ENCODE peak calls at places on chromosome 14, in eight cellular contexts. One of them, this sample, is unnamed.

GRCh38 chr14:85529803-85530574 is at the start of gene FLRT2:
- DNase-seq in left lung: peak; percentile 68
- DNase-seq in stimulated activated CD4-positive, alpha-beta T cell treated with anti-CD3 and anti-CD28 coated beads, Interleukin-4, amount 100 ng/mL, for 48 hours: no peak
- DNase-seq in heart right ventricle: peak; percentile 42
- DNase-seq in NCI-H187: no peak
- DNase-seq in A172: peak; percentile 52
- DNase-seq in skeletal muscle cell: no peak
- DNase-seq in AG04450: no peak
- DNase-seq in this sample: peak; percentile 72

GRCh38 chr14:51395361-51395849 is 155.4 kb downstream of the TMX1 start:
- DNase-seq in left lung: no peak
- DNase-seq in stimulated activated CD4-positive, alpha-beta T cell treated with anti-CD3 and anti-CD28 coated beads, Interleukin-4, amount 100 ng/mL, for 48 hours: no peak
- DNase-seq in heart right ventricle: peak; percentile 44
- DNase-seq in NCI-H187: no peak
- DNase-seq in A172: peak; percentile 46
- DNase-seq in skeletal muscle cell: peak; percentile 84
- DNase-seq in AG04450: peak; percentile 82
- DNase-seq in this sample: no peak

GRCh38 chr14:73457935-73458218 is 469 bp downstream of the NUMB start:
- DNase-seq in left lung: peak; percentile 60
- DNase-seq in stimulated activated CD4-positive, alpha-beta T cell treated with anti-CD3 and anti-CD28 coated beads, Interleukin-4, amount 100 ng/mL, for 48 hours: no peak
- DNase-seq in heart right ventricle: peak; percentile 49
- DNase-seq in NCI-H187: no peak
- DNase-seq in A172: peak; percentile 22
- DNase-seq in skeletal muscle cell: no peak
- DNase-seq in AG04450: no peak
- DNase-seq in this sample: peak; percentile 77

GRCh38 chr14:29098625-29099024 is 332.0 kb downstream of the FOXG1 start:
- DNase-seq in left lung: no peak
- DNase-seq in stimulated activated CD4-positive, alpha-beta T cell treated with anti-CD3 and anti-CD28 coated beads, Interleukin-4, amount 100 ng/mL, for 48 hours: no peak
- DNase-seq in heart right ventricle: no peak
- DNase-seq in NCI-H187: no peak
- DNase-seq in A172: no peak
- DNase-seq in skeletal muscle cell: no peak
- DNase-seq in AG04450: no peak
- DNase-seq in this sample: no peak

GRCh38 chr14:60756847-60757246 is 22.3 kb downstream of the MNAT1 start:
- DNase-seq in left lung: no peak
- DNase-seq in stimulated activated CD4-positive, alpha-beta T cell treated with anti-CD3 and anti-CD28 coated beads, Interleukin-4, amount 100 ng/mL, for 48 hours: no peak
- DNase-seq in heart right ventricle: no peak
- DNase-seq in NCI-H187: no peak
- DNase-seq in A172: no peak
- DNase-seq in skeletal muscle cell: peak; percentile 56
- DNase-seq in AG04450: no peak
- DNase-seq in this sample: no peak

GRCh38 chr14:61257469-61258057 is 23.6 kb downstream of the TMEM30B start:
- DNase-seq in left lung: no peak
- DNase-seq in stimulated activated CD4-positive, alpha-beta T cell treated with anti-CD3 and anti-CD28 coated beads, Interleukin-4, amount 100 ng/mL, for 48 hours: no peak
- DNase-seq in heart right ventricle: no peak
- DNase-seq in NCI-H187: peak; percentile 83
- DNase-seq in A172: no peak
- DNase-seq in skeletal muscle cell: no peak
- DNase-seq in AG04450: no peak
- DNase-seq in this sample: no peak

GRCh38 chr14:61491224-61491623 is 169.8 kb downstream of the PRKCH start:
- DNase-seq in left lung: no peak
- DNase-seq in stimulated activated CD4-positive, alpha-beta T cell treated with anti-CD3 and anti-CD28 coated beads, Interleukin-4, amount 100 ng/mL, for 48 hours: no peak
- DNase-seq in heart right ventricle: no peak
- DNase-seq in NCI-H187: no peak
- DNase-seq in A172: no peak
- DNase-seq in skeletal muscle cell: no peak
- DNase-seq in AG04450: no peak
- DNase-seq in this sample: no peak

GRCh38 chr14:105074601-105075053 is 9.4 kb upstream of the GPR132 start:
- DNase-seq in left lung: no peak
- DNase-seq in stimulated activated CD4-positive, alpha-beta T cell treated with anti-CD3 and anti-CD28 coated beads, Interleukin-4, amount 100 ng/mL, for 48 hours: no peak
- DNase-seq in heart right ventricle: no peak
- DNase-seq in NCI-H187: peak; percentile 55
- DNase-seq in A172: no peak
- DNase-seq in skeletal muscle cell: no peak
- DNase-seq in AG04450: no peak
- DNase-seq in this sample: no peak

GRCh38 chr14:89379891-89380820 is 36.9 kb downstream of the FOXN3 start:
- DNase-seq in left lung: no peak
- DNase-seq in stimulated activated CD4-positive, alpha-beta T cell treated with anti-CD3 and anti-CD28 coated beads, Interleukin-4, amount 100 ng/mL, for 48 hours: no peak
- DNase-seq in heart right ventricle: no peak
- DNase-seq in NCI-H187: no peak
- DNase-seq in A172: no peak
- DNase-seq in skeletal muscle cell: no peak
- DNase-seq in AG04450: no peak
- DNase-seq in this sample: no peak

GRCh38 chr14:61034416-61035100 is 53.5 kb downstream of the SLC38A6 start:
- DNase-seq in left lung: no peak
- DNase-seq in stimulated activated CD4-positive, alpha-beta T cell treated with anti-CD3 and anti-CD28 coated beads, Interleukin-4, amount 100 ng/mL, for 48 hours: no peak
- DNase-seq in heart right ventricle: no peak
- DNase-seq in NCI-H187: no peak
- DNase-seq in A172: no peak
- DNase-seq in skeletal muscle cell: no peak
- DNase-seq in AG04450: no peak
- DNase-seq in this sample: no peak

GRCh38 chr14:28629328-28630004 is 137.1 kb upstream of the FOXG1 start:
- DNase-seq in left lung: no peak
- DNase-seq in stimulated activated CD4-positive, alpha-beta T cell treated with anti-CD3 and anti-CD28 coated beads, Interleukin-4, amount 100 ng/mL, for 48 hours: no peak
- DNase-seq in heart right ventricle: no peak
- DNase-seq in NCI-H187: no peak
- DNase-seq in A172: no peak
- DNase-seq in skeletal muscle cell: no peak
- DNase-seq in AG04450: no peak
- DNase-seq in this sample: no peak

GRCh38 chr14:23437142-23438129 is 2.0 kb upstream of the MYH7 start:
- DNase-seq in left lung: no peak
- DNase-seq in stimulated activated CD4-positive, alpha-beta T cell treated with anti-CD3 and anti-CD28 coated beads, Interleukin-4, amount 100 ng/mL, for 48 hours: no peak
- DNase-seq in heart right ventricle: no peak
- DNase-seq in NCI-H187: no peak
- DNase-seq in A172: no peak
- DNase-seq in skeletal muscle cell: no peak
- DNase-seq in AG04450: no peak
- DNase-seq in this sample: no peak

GRCh38 chr14:74508292-74508731 is 14.7 kb downstream of the ISCA2 start:
- DNase-seq in left lung: peak; percentile 24
- DNase-seq in stimulated activated CD4-positive, alpha-beta T cell treated with anti-CD3 and anti-CD28 coated beads, Interleukin-4, amount 100 ng/mL, for 48 hours: no peak
- DNase-seq in heart right ventricle: no peak
- DNase-seq in NCI-H187: no peak
- DNase-seq in A172: no peak
- DNase-seq in skeletal muscle cell: no peak
- DNase-seq in AG04450: no peak
- DNase-seq in this sample: peak; percentile 51

GRCh38 chr14:72023128-72024042 is 91.2 kb downstream of the RGS6 start:
- DNase-seq in left lung: no peak
- DNase-seq in stimulated activated CD4-positive, alpha-beta T cell treated with anti-CD3 and anti-CD28 coated beads, Interleukin-4, amount 100 ng/mL, for 48 hours: no peak
- DNase-seq in heart right ventricle: no peak
- DNase-seq in NCI-H187: no peak
- DNase-seq in A172: peak; percentile 13
- DNase-seq in skeletal muscle cell: no peak
- DNase-seq in AG04450: no peak
- DNase-seq in this sample: no peak

GRCh38 chr14:95741051-95741490 is 27.1 kb upstream of the TCL1A start:
- DNase-seq in left lung: no peak
- DNase-seq in stimulated activated CD4-positive, alpha-beta T cell treated with anti-CD3 and anti-CD28 coated beads, Interleukin-4, amount 100 ng/mL, for 48 hours: no peak
- DNase-seq in heart right ventricle: no peak
- DNase-seq in NCI-H187: peak; percentile 76
- DNase-seq in A172: no peak
- DNase-seq in skeletal muscle cell: no peak
- DNase-seq in AG04450: no peak
- DNase-seq in this sample: no peak

GRCh38 chr14:68669101-68669500 is 123.8 kb downstream of the ZFP36L1 start:
- DNase-seq in left lung: no peak
- DNase-seq in stimulated activated CD4-positive, alpha-beta T cell treated with anti-CD3 and anti-CD28 coated beads, Interleukin-4, amount 100 ng/mL, for 48 hours: no peak
- DNase-seq in heart right ventricle: no peak
- DNase-seq in NCI-H187: no peak
- DNase-seq in A172: no peak
- DNase-seq in skeletal muscle cell: no peak
- DNase-seq in AG04450: no peak
- DNase-seq in this sample: peak; percentile 41

GRCh38 chr14:23469906-23470403 is 452 bp downstream of the NGDN start:
- DNase-seq in left lung: no peak
- DNase-seq in stimulated activated CD4-positive, alpha-beta T cell treated with anti-CD3 and anti-CD28 coated beads, Interleukin-4, amount 100 ng/mL, for 48 hours: no peak
- DNase-seq in heart right ventricle: no peak
- DNase-seq in NCI-H187: no peak
- DNase-seq in A172: no peak
- DNase-seq in skeletal muscle cell: no peak
- DNase-seq in AG04450: no peak
- DNase-seq in this sample: no peak

GRCh38 chr14:66965831-66966230 is 223.4 kb upstream of the GARIN2 start:
- DNase-seq in left lung: no peak
- DNase-seq in stimulated activated CD4-positive, alpha-beta T cell treated with anti-CD3 and anti-CD28 coated beads, Interleukin-4, amount 100 ng/mL, for 48 hours: no peak
- DNase-seq in heart right ventricle: no peak
- DNase-seq in NCI-H187: no peak
- DNase-seq in A172: peak; percentile 48
- DNase-seq in skeletal muscle cell: peak; percentile 5
- DNase-seq in AG04450: no peak
- DNase-seq in this sample: no peak

GRCh38 chr14:61461808-61462275 is 140.5 kb downstream of the PRKCH start:
- DNase-seq in left lung: no peak
- DNase-seq in stimulated activated CD4-positive, alpha-beta T cell treated with anti-CD3 and anti-CD28 coated beads, Interleukin-4, amount 100 ng/mL, for 48 hours: no peak
- DNase-seq in heart right ventricle: no peak
- DNase-seq in NCI-H187: peak; percentile 49
- DNase-seq in A172: peak; percentile 66
- DNase-seq in skeletal muscle cell: no peak
- DNase-seq in AG04450: peak; percentile 64
- DNase-seq in this sample: no peak

GRCh38 chr14:66043921-66044320 is 442.2 kb upstream of the CCDC196 start:
- DNase-seq in left lung: no peak
- DNase-seq in stimulated activated CD4-positive, alpha-beta T cell treated with anti-CD3 and anti-CD28 coated beads, Interleukin-4, amount 100 ng/mL, for 48 hours: no peak
- DNase-seq in heart right ventricle: no peak
- DNase-seq in NCI-H187: no peak
- DNase-seq in A172: no peak
- DNase-seq in skeletal muscle cell: no peak
- DNase-seq in AG04450: no peak
- DNase-seq in this sample: no peak

GRCh38 chr14:94038510-94038909 is 12.4 kb downstream of the OTUB2 start:
- DNase-seq in left lung: no peak
- DNase-seq in stimulated activated CD4-positive, alpha-beta T cell treated with anti-CD3 and anti-CD28 coated beads, Interleukin-4, amount 100 ng/mL, for 48 hours: no peak
- DNase-seq in heart right ventricle: no peak
- DNase-seq in NCI-H187: no peak
- DNase-seq in A172: no peak
- DNase-seq in skeletal muscle cell: no peak
- DNase-seq in AG04450: no peak
- DNase-seq in this sample: peak; percentile 39

GRCh38 chr14:104639889-104640548 is 35.4 kb upstream of the TMEM179 start:
- DNase-seq in left lung: no peak
- DNase-seq in stimulated activated CD4-positive, alpha-beta T cell treated with anti-CD3 and anti-CD28 coated beads, Interleukin-4, amount 100 ng/mL, for 48 hours: peak; percentile 31
- DNase-seq in heart right ventricle: peak; percentile 62
- DNase-seq in NCI-H187: peak; percentile 12
- DNase-seq in A172: peak; percentile 42
- DNase-seq in skeletal muscle cell: peak; percentile 7
- DNase-seq in AG04450: no peak
- DNase-seq in this sample: peak; percentile 78

GRCh38 chr14:56539862-56540261 is 39.7 kb upstream of the TMEM260 start:
- DNase-seq in left lung: no peak
- DNase-seq in stimulated activated CD4-positive, alpha-beta T cell treated with anti-CD3 and anti-CD28 coated beads, Interleukin-4, amount 100 ng/mL, for 48 hours: no peak
- DNase-seq in heart right ventricle: no peak
- DNase-seq in NCI-H187: no peak
- DNase-seq in A172: no peak
- DNase-seq in skeletal muscle cell: no peak
- DNase-seq in AG04450: no peak
- DNase-seq in this sample: no peak

GRCh38 chr14:101033446-101034165 is 130.1 kb upstream of the RTL1 start:
- DNase-seq in left lung: peak; percentile 12
- DNase-seq in stimulated activated CD4-positive, alpha-beta T cell treated with anti-CD3 and anti-CD28 coated beads, Interleukin-4, amount 100 ng/mL, for 48 hours: no peak
- DNase-seq in heart right ventricle: no peak
- DNase-seq in NCI-H187: no peak
- DNase-seq in A172: no peak
- DNase-seq in skeletal muscle cell: no peak
- DNase-seq in AG04450: no peak
- DNase-seq in this sample: peak; percentile 45

GRCh38 chr14:61608245-61609142 is 86.8 kb upstream of the HIF1A start:
- DNase-seq in left lung: no peak
- DNase-seq in stimulated activated CD4-positive, alpha-beta T cell treated with anti-CD3 and anti-CD28 coated beads, Interleukin-4, amount 100 ng/mL, for 48 hours: no peak
- DNase-seq in heart right ventricle: no peak
- DNase-seq in NCI-H187: peak; percentile 88
- DNase-seq in A172: no peak
- DNase-seq in skeletal muscle cell: peak; percentile 70
- DNase-seq in AG04450: no peak
- DNase-seq in this sample: no peak

GRCh38 chr14:101707285-101707842 is 54.1 kb upstream of the PPP2R5C start:
- DNase-seq in left lung: no peak
- DNase-seq in stimulated activated CD4-positive, alpha-beta T cell treated with anti-CD3 and anti-CD28 coated beads, Interleukin-4, amount 100 ng/mL, for 48 hours: peak; percentile 32
- DNase-seq in heart right ventricle: no peak
- DNase-seq in NCI-H187: peak; percentile 59
- DNase-seq in A172: peak; percentile 71
- DNase-seq in skeletal muscle cell: peak; percentile 38
- DNase-seq in AG04450: peak; percentile 61
- DNase-seq in this sample: no peak

GRCh38 chr14:59869381-59870255 is 958 bp downstream of the RTN1 start:
- DNase-seq in left lung: no peak
- DNase-seq in stimulated activated CD4-positive, alpha-beta T cell treated with anti-CD3 and anti-CD28 coated beads, Interleukin-4, amount 100 ng/mL, for 48 hours: no peak
- DNase-seq in heart right ventricle: no peak
- DNase-seq in NCI-H187: no peak
- DNase-seq in A172: no peak
- DNase-seq in skeletal muscle cell: no peak
- DNase-seq in AG04450: no peak
- DNase-seq in this sample: no peak